ENCODE peak calls at places on chromosomes 4 and X, in four cellular contexts. S is GM12878, J is K562, I is A549. W is an unnamed sample.
A peak's percentile ranks its signal among the peaks of the same experiment; 100 is the strongest.

GRCh38 chrX:13092455-13092941 is 48.1 kb upstream of the FAM9C start:
- DNase-seq in S (peak; percentile 95), J (no peak), I (no peak), W (peak; percentile 93)

GRCh38 chrX:117713411-117713810 is 403.2 kb downstream of the KLHL13 start:
- DNase-seq in S (no peak), J (no peak), I (no peak), W (no peak)

GRCh38 chr4:61309616-61310015 is 109.5 kb downstream of the ADGRL3 start:
- DNase-seq in S (no peak), J (no peak), I (no peak), W (no peak)

GRCh38 chr4:88964450-88964849 is 92.5 kb downstream of the FAM13A start:
- DNase-seq in S (no peak), J (no peak), I (peak; percentile 5), W (no peak)

GRCh38 chrX:19758536-19758935 is 128.9 kb downstream of the SH3KBP1 start:
- DNase-seq in S (no peak), J (peak; percentile 5), I (no peak), W (peak; percentile 89)

GRCh38 chr4:78205601-78206000 is 148.5 kb downstream of the FRAS1 start:
- DNase-seq in S (no peak), J (no peak), I (no peak), W (no peak)

GRCh38 chr4:188113156-188113555 is 3.8 kb upstream of the TRIML2 start:
- DNase-seq in S (no peak), J (no peak), I (no peak), W (no peak)

GRCh38 chrX:152915541-152916241 is 17.8 kb downstream of the ZNF185 start:
- DNase-seq in S (no peak), J (peak; percentile 57), I (peak; percentile 51), W (peak; percentile 55)

GRCh38 chr4:17814140-17814539 is 3.4 kb downstream of the NCAPG start:
- DNase-seq in S (no peak), J (peak; percentile 29), I (no peak), W (peak; percentile 62)

GRCh38 chrX:44637282-44637681 is 94.6 kb upstream of the FUNDC1 start:
- DNase-seq in S (no peak), J (no peak), I (no peak), W (no peak)

GRCh38 chrX:22689290-22689689 is 310.5 kb upstream of the DDX53 start:
- DNase-seq in S (no peak), J (no peak), I (no peak), W (no peak)

GRCh38 chrX:21658152-21658737 is at the start of gene KLHL34:
- DNase-seq in S (no peak), J (no peak), I (no peak), W (no peak)

GRCh38 chrX:130944230-130944629 is 41.2 kb upstream of the ENOX2 start:
- DNase-seq in S (no peak), J (no peak), I (no peak), W (no peak)

GRCh38 chr4:4249876-4250275 is 1.9 kb upstream of the TMEM128 start:
- DNase-seq in S (no peak), J (no peak), I (no peak), W (no peak)

GRCh38 chr4:4248885-4249203 is 821 bp upstream of the TMEM128 start:
- DNase-seq in S (no peak), J (peak; percentile 29), I (no peak), W (peak; percentile 40)

GRCh38 chr4:4245172-4245571 is 2.9 kb downstream of the TMEM128 start:
- DNase-seq in S (no peak), J (no peak), I (no peak), W (no peak)

GRCh38 chr4:4247711-4248035 is 350 bp downstream of the TMEM128 start:
- DNase-seq in S (no peak), J (no peak), I (no peak), W (no peak)

DNA sequence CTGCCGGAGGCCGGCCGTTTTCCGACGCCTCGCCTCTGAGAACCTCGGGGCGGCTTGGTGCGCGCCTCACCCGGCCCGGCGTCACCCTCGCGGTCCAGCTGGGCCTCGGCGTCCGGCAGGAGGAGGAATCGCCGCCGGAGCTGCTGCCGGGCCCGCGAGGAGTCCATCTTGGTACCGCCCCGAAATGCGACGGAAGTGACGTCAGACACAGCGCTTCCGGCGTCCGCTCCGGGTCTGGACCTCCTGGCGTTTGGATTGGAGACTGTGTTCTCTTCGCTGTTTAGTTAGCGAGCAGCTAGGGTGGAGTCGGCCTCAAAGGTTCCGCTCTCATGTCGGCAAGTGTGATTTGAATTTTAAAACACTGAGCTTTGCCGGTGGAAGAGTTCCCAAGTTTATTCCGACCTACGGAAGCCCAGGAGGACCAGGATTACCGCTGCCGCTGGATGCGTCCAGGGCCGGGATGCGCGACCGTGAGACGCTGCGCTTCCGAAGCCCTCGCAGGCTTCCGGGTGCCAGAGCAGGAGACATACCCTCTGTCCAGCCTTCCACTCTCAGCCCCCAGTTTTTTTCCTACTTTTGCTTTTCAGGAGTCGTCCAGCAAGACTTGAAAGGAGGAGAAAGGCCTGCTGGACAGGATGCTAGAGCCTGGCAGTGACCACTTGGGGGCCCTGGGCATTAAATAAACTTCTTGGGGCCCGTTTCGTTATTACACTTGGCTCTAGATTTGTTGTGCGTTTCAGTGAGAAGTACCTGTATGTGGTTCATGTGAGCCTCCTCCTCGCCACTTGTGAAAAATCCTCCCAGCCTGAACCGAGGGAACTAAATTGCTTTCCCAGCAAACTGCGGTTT is at the start of gene TMEM128:
- DNase-seq in S (peak; percentile 65), J (peak; percentile 96), I (peak; percentile 85), W (peak; percentile 96)
- TF ChIP-seq POLR2A in S (peak; percentile 98), J (peak; percentile 96), I (peak; percentile 75), W (peak; percentile 95)

DNA sequence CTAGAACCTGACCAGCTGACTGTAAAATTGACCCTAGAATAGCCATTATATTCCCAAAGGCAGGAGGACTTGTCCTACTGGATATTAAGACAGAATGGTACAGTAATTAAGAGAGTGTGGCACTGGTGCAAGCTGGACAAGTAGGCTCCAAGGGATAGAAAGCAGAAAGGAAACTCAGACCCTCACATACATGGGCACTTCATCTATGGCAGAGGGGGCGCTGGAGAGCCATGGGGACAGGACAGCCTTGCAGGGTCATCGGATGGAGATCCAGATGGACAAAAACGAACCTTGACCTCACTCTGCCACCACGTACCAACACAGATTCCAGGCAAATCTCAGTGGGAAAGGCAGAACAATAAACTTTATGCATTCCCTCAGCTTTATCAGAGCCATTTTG is 40.6 kb downstream of the GAB3 start:
- DNase-seq in S (no peak), J (no peak), I (no peak), W (no peak)
- TF ChIP-seq CTCF in S (no peak), J (peak; percentile 25), I (no peak), W (peak; percentile 20)

GRCh38 chr4:11483076-11483475 is 54.4 kb upstream of the HS3ST1 start:
- DNase-seq in S (no peak), J (no peak), I (no peak), W (peak; percentile 81)

GRCh38 chr4:11485926-11486325 is 57.2 kb upstream of the HS3ST1 start:
- DNase-seq in S (no peak), J (no peak), I (no peak), W (no peak)

GRCh38 chr4:11475871-11476270 is 47.2 kb upstream of the HS3ST1 start:
- DNase-seq in S (no peak), J (no peak), I (no peak), W (no peak)

DNA sequence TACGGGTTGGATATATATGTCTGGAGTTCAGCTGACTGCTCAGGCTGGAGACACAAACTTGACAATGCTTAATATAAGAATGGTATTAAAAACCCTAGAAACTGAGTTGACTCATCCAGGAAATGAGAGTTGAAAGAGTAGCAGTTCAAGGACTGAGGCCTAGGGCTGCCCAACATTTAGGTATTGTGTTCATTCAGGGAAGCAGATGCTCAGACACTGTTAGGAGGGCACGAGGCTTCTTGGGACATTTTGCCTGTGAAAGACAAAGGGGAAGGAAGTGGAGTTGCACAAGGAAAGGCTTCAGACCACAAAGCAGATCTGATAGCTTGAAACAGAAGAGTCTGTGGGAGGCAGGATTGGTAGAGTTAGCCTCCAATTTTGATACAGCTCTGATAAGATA is 52.0 kb upstream of the HS3ST1 start:
- DNase-seq in S (no peak), J (no peak), I (no peak), W (peak; percentile 99)
- TF ChIP-seq MAX in S (no peak), J (no peak), I (no peak), W (peak; percentile 96)

GRCh38 chr4:680931-681645 is 6.7 kb downstream of the MYL5 start:
- DNase-seq in S (no peak), J (peak; percentile 87), I (no peak), W (peak; percentile 77)
- TF ChIP-seq POLR2A in S (no peak), J (peak; percentile 59), I (no peak), W (no peak)

W was measured in NB4.